ENCODE peak calls at places on chromosomes 5 and 9, in seven cellular contexts. F, J, A, O, N, I and K are unnamed samples.
A peak's percentile ranks its signal among the peaks of the same experiment; 100 is the strongest.

GRCh38 chr5:124957063-124957462 is 210.6 kb upstream of the ZNF608 start:
- DNase-seq in A (no peak), J (no peak), N (no peak), O (no peak), F (no peak), I (no peak), K (no peak)

GRCh38 chr5:41848983-41849382 is 21.2 kb downstream of the OXCT1 start:
- DNase-seq in O (no peak), J (no peak), N (no peak), A (no peak), I (no peak), F (no peak), K (no peak)

GRCh38 chr9:114668146-114668545 is 10.5 kb upstream of the TEX53 start:
- DNase-seq in I (no peak), F (no peak), N (no peak), J (no peak), A (no peak), O (no peak), K (no peak)

GRCh38 chr5:141135030-141135717 is at the start of gene PCDHB5:
- DNase-seq in I (no peak), J (no peak), A (peak; percentile 33), F (no peak), N (peak; percentile 31), O (peak; percentile 19), K (no peak)

GRCh38 chr5:138989720-138990119 is 114.6 kb upstream of the LRRTM2 start:
- DNase-seq in O (peak; percentile 10), F (no peak), A (peak; percentile 19), J (no peak), N (no peak), I (peak; percentile 67), K (no peak)

GRCh38 chr9:99678550-99678949 is 143.1 kb upstream of the NR4A3 start:
- DNase-seq in A (no peak), N (no peak), F (no peak), O (no peak), I (no peak), J (no peak), K (no peak)

GRCh38 chr9:115880221-115880620 is 273.4 kb upstream of the PAPPA start:
- DNase-seq in J (no peak), F (no peak), O (no peak), N (no peak), I (no peak), A (peak; percentile 61), K (no peak)

GRCh38 chr9:130837002-130837511 is 2.0 kb downstream of the ABL1 start:
- DNase-seq in F (no peak), I (peak; percentile 61), O (peak; percentile 85), N (no peak), J (no peak), A (peak; percentile 62), K (no peak)

GRCh38 chr9:79581794-79582193 is 10.0 kb downstream of the TLE4 start:
- DNase-seq in A (peak; percentile 74), O (peak; percentile 84), J (peak; percentile 16), I (peak; percentile 94), N (no peak), F (no peak), K (no peak)

GRCh38 chr5:17217421-17218352 is at the start of gene BASP1:
- DNase-seq in O (peak; percentile 96), I (peak; percentile 68), J (no peak), N (peak; percentile 50), F (no peak), A (peak; percentile 82), K (peak; percentile 92)

GRCh38 chr9:68991457-68991856 is 22.5 kb downstream of the PRKACG start:
- DNase-seq in A (no peak), O (no peak), J (no peak), N (no peak), F (no peak), I (no peak), K (no peak)

GRCh38 chr5:73940026-73940425 is 314.0 kb downstream of the ARHGEF28 start:
- DNase-seq in N (no peak), A (no peak), F (no peak), J (no peak), I (peak; percentile 31), O (peak; percentile 18), K (no peak)

GRCh38 chr5:177176175-177176704 is 42.7 kb downstream of the NSD1 start:
- DNase-seq in N (no peak), J (no peak), F (no peak), O (no peak), I (no peak), A (no peak), K (no peak)

GRCh38 chr9:34084562-34084961 is 35.9 kb upstream of the UBAP2 start:
- DNase-seq in I (peak; percentile 13), A (no peak), J (no peak), N (peak; percentile 27), O (peak; percentile 22), F (no peak), K (no peak)

GRCh38 chr5:13708432-13708831 is 236.1 kb downstream of the DNAH5 start:
- DNase-seq in O (no peak), A (no peak), F (no peak), J (no peak), N (no peak), I (peak; percentile 33), K (no peak)

GRCh38 chr9:38671372-38671731 is 48.6 kb downstream of the FAM240B start:
- DNase-seq in O (no peak), N (no peak), J (no peak), A (no peak), I (no peak), F (no peak), K (no peak)

GRCh38 chr9:98067184-98067583 is 10.7 kb downstream of the NANS start:
- DNase-seq in I (no peak), N (no peak), O (no peak), F (no peak), A (no peak), J (no peak), K (no peak)

GRCh38 chr5:112684121-112684520 is 53.6 kb upstream of the APC start:
- DNase-seq in I (no peak), O (no peak), N (no peak), A (no peak), F (peak; percentile 31), J (no peak), K (no peak)

GRCh38 chr9:111926421-111926875 is 29.8 kb downstream of the UGCG start:
- DNase-seq in J (peak; percentile 29), O (peak; percentile 37), N (peak; percentile 33), F (peak; percentile 86), I (peak; percentile 58), A (peak; percentile 68), K (no peak)

GRCh38 chr9:70389642-70390266 is 24.7 kb downstream of the KLF9 start:
- DNase-seq in J (no peak), F (no peak), N (no peak), O (peak; percentile 57), I (peak; percentile 46), A (peak; percentile 62), K (no peak)

GRCh38 chr5:142325677-142326479 is 1.1 kb upstream of the SPRY4 start:
- DNase-seq in A (peak; percentile 75), O (peak; percentile 74), F (no peak), J (no peak), N (peak; percentile 70), I (peak; percentile 44), K (peak; percentile 77)

GRCh38 chr5:172957458-172957857 is 1.8 kb upstream of the RPL26L1 start:
- DNase-seq in A (no peak), F (no peak), I (no peak), O (no peak), N (no peak), J (no peak), K (no peak)

GRCh38 chr9:73743826-73744225 is 592.2 kb downstream of the ANXA1 start:
- DNase-seq in N (no peak), A (no peak), F (no peak), I (peak; percentile 11), J (no peak), O (no peak), K (no peak)

GRCh38 chr9:36813149-36813548 is 220.9 kb downstream of the PAX5 start:
- DNase-seq in A (no peak), F (no peak), I (no peak), N (no peak), O (no peak), J (no peak), K (no peak)

GRCh38 chr9:4844439-4844838 is 51.7 kb downstream of the RCL1 start:
- DNase-seq in A (no peak), O (no peak), F (no peak), I (no peak), J (no peak), N (no peak), K (no peak)

DNA sequence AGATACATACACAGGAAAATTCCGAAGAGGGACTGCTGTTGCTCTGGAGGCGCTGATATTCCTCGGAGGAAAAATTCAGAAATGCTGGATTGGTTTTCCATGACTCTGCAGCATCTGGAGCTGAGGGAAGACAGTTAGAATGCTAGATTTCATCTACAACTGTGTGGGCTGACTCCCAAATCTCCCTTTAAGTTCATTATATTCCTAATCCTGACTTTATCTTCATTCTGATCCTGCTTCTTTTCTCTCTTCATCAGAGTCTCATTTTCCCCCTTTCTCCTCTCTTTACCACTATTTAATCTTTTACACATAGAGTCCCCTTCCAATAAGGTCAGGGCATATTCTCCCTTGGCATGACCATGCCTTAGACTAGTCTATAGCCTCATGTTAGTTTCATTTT is at the start of gene OR1N1:
- DNase-seq in J (no peak), F (no peak), I (no peak), A (no peak), N (no peak), O (no peak), K (no peak)
- H3K9me3 ChIP-seq in J (no peaks in the 10 kb centered on the region), F (no peaks in the 10 kb centered on the region), I (peaks cover 3% of the 10 kb centered on the region), A (no peaks in the 10 kb centered on the region), N (no peaks in the 10 kb centered on the region), O (no peaks in the 10 kb centered on the region), K (peaks cover 3% of the 10 kb centered on the region)

GRCh38 chr9:134626141-134626423 is 15.5 kb upstream of the COL5A1 start:
- DNase-seq in O (no peak), F (no peak), N (no peak), A (no peak), J (no peak), I (no peak), K (peak; percentile 9)
- H3K9me3 ChIP-seq in O (no peaks in the 10 kb centered on the region), F (no peaks in the 10 kb centered on the region), N (no peaks in the 10 kb centered on the region), A (no peaks in the 10 kb centered on the region), J (no peaks in the 10 kb centered on the region), I (no peaks in the 10 kb centered on the region), K (no peaks in the 10 kb centered on the region)

DNA sequence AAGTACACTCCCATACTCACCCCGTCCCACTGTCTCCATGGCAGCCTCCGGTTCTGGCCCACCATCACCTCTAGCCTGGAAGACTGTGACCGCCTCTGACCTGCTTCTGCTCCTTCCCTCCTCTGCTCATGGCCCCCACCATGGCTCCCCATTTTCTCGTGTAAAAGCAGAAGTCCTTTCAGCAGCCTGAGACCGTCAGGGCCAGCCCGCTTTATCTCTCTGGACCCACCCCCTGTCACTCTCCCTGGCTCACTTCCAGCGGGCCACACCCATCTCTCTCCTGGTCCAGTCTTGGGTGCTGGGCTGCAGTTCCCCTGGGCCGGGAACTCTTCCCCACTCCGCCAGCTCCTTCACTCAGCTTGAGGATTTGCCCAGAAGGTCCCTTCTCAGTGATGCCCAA is 96.0 kb upstream of the RUFY1 start:
- DNase-seq in O (no peak), I (no peak), F (no peak), N (no peak), A (no peak), J (no peak), K (no peak)
- H3K9me3 ChIP-seq in O (peaks cover 16% of the 10 kb centered on the region), I (peaks cover 11% of the 10 kb centered on the region), F (peaks cover 8% of the 10 kb centered on the region), N (no peaks in the 10 kb centered on the region), A (no peaks in the 10 kb centered on the region), J (peaks cover 6% of the 10 kb centered on the region), K (peaks cover 1% of the 10 kb centered on the region)

DNA sequence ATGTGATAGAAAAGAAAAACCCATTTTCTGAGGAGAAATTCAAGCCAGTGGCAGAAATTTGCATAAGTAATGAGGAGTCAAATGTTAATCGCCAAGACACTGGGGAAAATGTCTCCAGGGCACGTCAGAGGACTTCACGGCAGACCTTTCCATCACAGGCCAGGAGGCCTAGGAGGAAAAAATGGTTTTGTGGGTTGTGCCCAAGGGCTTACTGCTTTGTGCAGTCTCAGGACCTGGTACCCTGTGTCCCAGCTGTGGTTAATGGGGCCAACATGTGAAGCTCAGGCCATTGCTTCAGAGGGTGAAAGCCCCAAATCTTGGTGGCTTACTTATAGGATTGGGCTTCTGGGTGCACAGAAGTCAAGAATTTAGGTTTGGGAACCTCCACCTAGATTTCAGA is 54.8 kb upstream of the ADAMTS2 start:
- DNase-seq in F (no peak), I (no peak), N (no peak), A (no peak), O (no peak), J (no peak), K (no peak)
- H3K9me3 ChIP-seq in F (peaks cover 1% of the 10 kb centered on the region), I (peaks cover 16% of the 10 kb centered on the region), N (no peaks in the 10 kb centered on the region), A (no peaks in the 10 kb centered on the region), O (peaks cover 24% of the 10 kb centered on the region), J (peaks cover 7% of the 10 kb centered on the region), K (peaks cover 8% of the 10 kb centered on the region)